ENCODE peak calls at places on chromosomes 3 and 15, in seven cellular contexts. W is GM12878, V is HCT116, J is SK-N-SH, Q is K562, P is HepG2, C is H1. T is an unnamed sample.
A peak's percentile ranks its signal among the peaks of the same experiment; 100 is the strongest.

GRCh38 chr3:64291345-64291744 is 66.1 kb upstream of the PRICKLE2 start:
- DNase-seq in W (no peak), V (no peak), J (no peak), Q (no peak), P (no peak), C (no peak), T (no peak)

GRCh38 chr15:63880019-63880418 is 46.3 kb upstream of the HERC1 start:
- DNase-seq in W (no peak), V (no peak), J (no peak), Q (no peak), P (no peak), C (no peak), T (no peak)

GRCh38 chr3:104005815-104006214 is 1360.9 kb upstream of the ALCAM start:
- DNase-seq in W (no peak), V (no peak), J (no peak), Q (no peak), P (peak; percentile 35), C (no peak), T (peak; percentile 23)

GRCh38 chr15:100682468-100682867 is 80.1 kb downstream of the ASB7 start:
- DNase-seq in W (no peak), V (no peak), J (no peak), Q (no peak), P (no peak), C (no peak), T (no peak)

GRCh38 chr15:91974321-91974720 is 120.8 kb downstream of the SLCO3A1 start:
- DNase-seq in W (no peak), V (no peak), J (no peak), Q (no peak), P (no peak), C (no peak), T (no peak)

GRCh38 chr3:177110308-177111254 is 86.7 kb downstream of the TBL1XR1 start:
- DNase-seq in W (no peak), V (no peak), J (no peak), Q (no peak), P (no peak), C (no peak), T (peak; percentile 75)

GRCh38 chr3:142660379-142660778 is 63.5 kb upstream of the TRPC1 start:
- DNase-seq in W (no peak), V (no peak), J (no peak), Q (no peak), P (no peak), C (no peak), T (no peak)

GRCh38 chr3:194736277-194736895 is 50.7 kb downstream of the FAM43A start:
- DNase-seq in W (peak; percentile 11), V (no peak), J (no peak), Q (no peak), P (no peak), C (no peak), T (no peak)

GRCh38 chr3:59772416-59773408 is 722.9 kb upstream of the CFAP20DC start:
- DNase-seq in W (no peak), V (no peak), J (no peak), Q (no peak), P (no peak), C (no peak), T (no peak)

GRCh38 chr3:107271787-107272387 is 105.4 kb upstream of the CCDC54 start:
- DNase-seq in W (no peak), V (peak; percentile 19), J (peak; percentile 36), Q (no peak), P (peak; percentile 18), C (no peak), T (peak; percentile 62)

GRCh38 chr3:53254810-53255359 is 937 bp downstream of the TKT start:
- DNase-seq in W (peak; percentile 15), V (no peak), J (peak; percentile 76), Q (peak; percentile 76), P (no peak), C (peak; percentile 72), T (peak; percentile 68)

GRCh38 chr3:53256704-53257055 is 858 bp upstream of the TKT start:
- DNase-seq in W (no peak), V (no peak), J (no peak), Q (no peak), P (no peak), C (no peak), T (no peak)

GRCh38 chr3:53255775-53256703 is at the start of gene TKT:
- DNase-seq in W (peak; percentile 26), V (no peak), J (peak; percentile 99), Q (peak; percentile 91), P (peak; percentile 63), C (peak; percentile 80), T (peak; percentile 88)

GRCh38 chr3:53254190-53254809 is 1.5 kb downstream of the TKT start:
- DNase-seq in W (no peak), V (no peak), J (no peak), Q (peak; percentile 34), P (no peak), C (no peak), T (no peak)

GRCh38 chr3:53255360-53255774 is 455 bp downstream of the TKT start:
- DNase-seq in W (no peak), V (no peak), J (no peak), Q (no peak), P (no peak), C (no peak), T (no peak)
- TF ChIP-seq JUND in W (no peak), V (no peak), J (no peak), Q (no peak), P (no peak), C (no peak), T (no peak)

GRCh38 chr15:56519000-56519399 is 54.1 kb upstream of the MNS1 start:
- DNase-seq in W (no peak), V (no peak), J (no peak), Q (no peak), P (no peak), C (no peak), T (no peak)

GRCh38 chr15:56523521-56523920 is 58.6 kb upstream of the MNS1 start:
- DNase-seq in W (no peak), V (no peak), J (no peak), Q (no peak), P (no peak), C (no peak), T (no peak)

GRCh38 chr15:56528136-56528535 is 63.2 kb upstream of the MNS1 start:
- DNase-seq in W (no peak), V (no peak), J (no peak), Q (no peak), P (no peak), C (no peak), T (no peak)

GRCh38 chr15:56524915-56525314 is 60.0 kb upstream of the MNS1 start:
- DNase-seq in W (no peak), V (no peak), J (no peak), Q (no peak), P (no peak), C (no peak), T (no peak)
- TF ChIP-seq JUND in W (no peak), V (no peak), J (no peak), Q (no peak), P (no peak), C (no peak), T (no peak)

GRCh38 chr3:123028233-123028828 is 768 bp upstream of the SEMA5B start:
- DNase-seq in W (no peak), V (peak; percentile 43), J (peak; percentile 79), Q (peak; percentile 47), P (peak; percentile 13), C (no peak), T (peak; percentile 67)
- TF ChIP-seq JUND in W (no peak), V (no peak), J (no peak), Q (no peak), P (no peak), C (no peak), T (no peak)

GRCh38 chr3:111531446-111531845 is 10.6 kb upstream of the CD96 start:
- DNase-seq in W (no peak), V (no peak), J (no peak), Q (no peak), P (no peak), C (no peak), T (no peak)
- TF ChIP-seq JUND in W (no peak), V (no peak), J (no peak), Q (no peak), P (no peak), C (no peak), T (no peak)

GRCh38 chr15:40764766-40765136 is 883 bp downstream of the GCHFR start:
- DNase-seq in W (no peak), V (no peak), J (no peak), Q (no peak), P (no peak), C (no peak), T (no peak)

GRCh38 chr15:40766906-40767837 is 2.6 kb upstream of the C15orf62 start:
- DNase-seq in W (no peak), V (no peak), J (peak; percentile 33), Q (no peak), P (no peak), C (no peak), T (no peak)

GRCh38 chr15:40762919-40763800 is 708 bp upstream of the GCHFR start:
- DNase-seq in W (no peak), V (no peak), J (peak; percentile 83), Q (peak; percentile 87), P (peak; percentile 85), C (peak; percentile 68), T (peak; percentile 70)

GRCh38 chr15:40766194-40766830 is 2.4 kb downstream of the GCHFR start:
- DNase-seq in W (no peak), V (no peak), J (peak; percentile 57), Q (no peak), P (no peak), C (no peak), T (no peak)

GRCh38 chr15:40763801-40764765 is at the start of gene GCHFR:
- DNase-seq in W (no peak), V (no peak), J (peak; percentile 67), Q (peak; percentile 88), P (peak; percentile 83), C (peak; percentile 86), T (peak; percentile 87)
- TF ChIP-seq JUND in W (no peak), V (no peak), J (no peak), Q (peak; percentile 52), P (peak; percentile 47), C (no peak), T (no peak)

GRCh38 chr3:130896101-130896500 is 2.2 kb downstream of the ATP2C1 start:
- DNase-seq in W (no peak), V (no peak), J (no peak), Q (peak; percentile 42), P (no peak), C (no peak), T (no peak)

GRCh38 chr3:130893240-130894129 is at the start of gene ATP2C1:
- DNase-seq in W (peak; percentile 82), V (peak; percentile 83), J (peak; percentile 95), Q (peak; percentile 96), P (peak; percentile 92), C (peak; percentile 90), T (peak; percentile 92)

GRCh38 chr3:130895690-130896089 is 1.8 kb downstream of the ATP2C1 start:
- DNase-seq in W (no peak), V (no peak), J (no peak), Q (no peak), P (no peak), C (no peak), T (no peak)

GRCh38 chr3:130894130-130894872 is 417 bp downstream of the ATP2C1 start:
- DNase-seq in W (no peak), V (no peak), J (peak; percentile 75), Q (peak; percentile 54), P (peak; percentile 2), C (no peak), T (peak; percentile 12)

GRCh38 chr3:130894873-130895330 is 1.0 kb downstream of the ATP2C1 start:
- DNase-seq in W (no peak), V (no peak), J (no peak), Q (peak; percentile 5), P (no peak), C (no peak), T (no peak)
- TF ChIP-seq JUND in W (no peak), V (no peak), J (no peak), Q (no peak), P (no peak), C (no peak), T (no peak)